ENCODE peak calls at places on chromosomes 4 and X, in eight cellular contexts. Y, A, F, X, R, M, C and I are unnamed samples.

GRCh38 chr4:59122626-59123025 is 2012.4 kb upstream of the IGFBP7 start:
- DNase-seq in Y (no peak), A (no peak), F (no peak), X (no peak), R (no peak), M (no peak), C (no peak), I (no peak)

GRCh38 chrX:10165580-10166247 is 8.9 kb downstream of the CLCN4 start:
- DNase-seq in Y (no peak), A (no peak), F (no peak), X (no peak), R (no peak), M (no peak), C (no peak), I (no peak)

GRCh38 chrX:4809571-4809970 is 1096.1 kb upstream of the PRKX start:
- DNase-seq in Y (no peak), A (no peak), F (no peak), X (no peak), R (no peak), M (no peak), C (no peak), I (no peak)

GRCh38 chrX:124151195-124151594 is 181.3 kb upstream of the TEX13D start:
- DNase-seq in Y (no peak), A (no peak), F (no peak), X (no peak), R (no peak), M (no peak), C (no peak), I (no peak)

GRCh38 chr4:21948347-21949072 is at the start of gene KCNIP4:
- DNase-seq in Y (peak), A (no peak), F (peak), X (no peak), R (peak), M (no peak), C (peak), I (no peak)

GRCh38 chr4:11271263-11271662 is 157.4 kb downstream of the HS3ST1 start:
- DNase-seq in Y (no peak), A (no peak), F (no peak), X (no peak), R (no peak), M (no peak), C (no peak), I (no peak)

GRCh38 chr4:40149960-40150385 is 46.9 kb upstream of the RHOH start:
- DNase-seq in Y (peak), A (peak), F (no peak), X (peak), R (no peak), M (peak), C (peak), I (no peak)

GRCh38 chr4:141642711-141643110 is 6.3 kb downstream of the IL15 start:
- DNase-seq in Y (no peak), A (no peak), F (no peak), X (no peak), R (no peak), M (no peak), C (no peak), I (no peak)

GRCh38 chr4:45172636-45173035 is 446.3 kb upstream of the GNPDA2 start:
- DNase-seq in Y (no peak), A (no peak), F (no peak), X (no peak), R (no peak), M (no peak), C (no peak), I (no peak)

GRCh38 chr4:152540941-152541340 is 5.0 kb upstream of the FBXW7 start:
- DNase-seq in Y (no peak), A (no peak), F (no peak), X (no peak), R (no peak), M (no peak), C (no peak), I (no peak)

GRCh38 chrX:125131146-125131545 is 188.5 kb upstream of the TEX13C start:
- DNase-seq in Y (no peak), A (no peak), F (no peak), X (no peak), R (no peak), M (no peak), C (no peak), I (no peak)

GRCh38 chr4:57156242-57156990 is 46.2 kb upstream of the IGFBP7 start:
- DNase-seq in Y (no peak), A (no peak), F (no peak), X (no peak), R (no peak), M (no peak), C (peak), I (no peak)

GRCh38 chr4:78293348-78293747 is 236.2 kb downstream of the FRAS1 start:
- DNase-seq in Y (peak), A (no peak), F (no peak), X (no peak), R (no peak), M (no peak), C (no peak), I (no peak)

GRCh38 chr4:122758033-122758432 is 25.5 kb downstream of the BBS12 start:
- DNase-seq in Y (peak), A (no peak), F (no peak), X (no peak), R (no peak), M (no peak), C (peak), I (no peak)

GRCh38 chrX:68894142-68894512 is 65.3 kb downstream of the EFNB1 start:
- DNase-seq in Y (no peak), A (no peak), F (no peak), X (no peak), R (no peak), M (no peak), C (no peak), I (no peak)

GRCh38 chr4:105748222-105748621 is 39.6 kb downstream of the GSTCD start:
- DNase-seq in Y (no peak), A (no peak), F (no peak), X (no peak), R (no peak), M (no peak), C (no peak), I (no peak)

GRCh38 chr4:22653752-22654151 is 39.0 kb upstream of the GBA3 start:
- DNase-seq in Y (no peak), A (no peak), F (no peak), X (no peak), R (no peak), M (no peak), C (no peak), I (no peak)

GRCh38 chr4:55592014-55592413 is at the start of gene PDCL2:
- DNase-seq in Y (no peak), A (no peak), F (no peak), X (no peak), R (no peak), M (no peak), C (no peak), I (no peak)

GRCh38 chr4:47122592-47123291 is 91.4 kb downstream of the GABRB1 start:
- DNase-seq in Y (peak), A (peak), F (no peak), X (peak), R (no peak), M (peak), C (peak), I (no peak)

GRCh38 chrX:38669425-38669824 is 108.1 kb downstream of the TSPAN7 start:
- DNase-seq in Y (no peak), A (no peak), F (no peak), X (no peak), R (no peak), M (no peak), C (no peak), I (no peak)

GRCh38 chrX:10591363-10592036 is 28.9 kb downstream of the MID1 start:
- DNase-seq in Y (no peak), A (no peak), F (no peak), X (no peak), R (no peak), M (no peak), C (no peak), I (no peak)

GRCh38 chr4:141435446-141436225 is 200.7 kb upstream of the IL15 start:
- DNase-seq in Y (no peak), A (no peak), F (no peak), X (no peak), R (no peak), M (no peak), C (no peak), I (no peak)